ENCODE peak calls at places on chromosome 19, in nine cellular contexts. W is Calu3; A is heart right ventricle; I is H54; O is foreskin fibroblast; V is B cell; M is GM03348; Q is hypothalamus; E is CD4-positive, alpha-beta T cell. L is an unnamed sample.

GRCh38 chr19:13207237-13208130 is 57.3 kb downstream of the IER2 start:
- DNase-seq in W (no peak), A (no peak), I (no peak), O (peak), V (no peak), M (peak), Q (no peak), E (peak), L (no peak)

GRCh38 chr19:56538761-56539263 is at the start of gene ZFP28:
- DNase-seq in W (no peak), A (peak), I (peak), O (no peak), V (peak), M (peak), Q (no peak), E (no peak), L (no peak)

GRCh38 chr19:36103040-36103626 is 7.8 kb upstream of the OVOL3 start:
- DNase-seq in W (no peak), A (no peak), I (no peak), O (no peak), V (no peak), M (no peak), Q (no peak), E (no peak), L (no peak)

GRCh38 chr19:4373601-4374441 is 26.5 kb downstream of the SH3GL1 start:
- DNase-seq in W (no peak), A (peak), I (no peak), O (peak), V (no peak), M (peak), Q (peak), E (no peak), L (no peak)

GRCh38 chr19:48445256-48445605 is 552 bp upstream of the GRWD1 start:
- DNase-seq in W (peak), A (peak), I (peak), O (peak), V (no peak), M (peak), Q (peak), E (no peak), L (peak)

GRCh38 chr19:36030264-36031148 is 2.2 kb downstream of the CLIP3 start:
- DNase-seq in W (no peak), A (no peak), I (no peak), O (peak), V (no peak), M (peak), Q (no peak), E (no peak), L (no peak)

GRCh38 chr19:47495478-47496372 is 11.7 kb upstream of the KPTN start:
- DNase-seq in W (no peak), A (no peak), I (no peak), O (no peak), V (no peak), M (no peak), Q (peak), E (no peak), L (no peak)

GRCh38 chr19:37077615-37077928 is 661 bp upstream of the ZNF420 start:
- DNase-seq in W (no peak), A (no peak), I (no peak), O (no peak), V (no peak), M (no peak), Q (no peak), E (no peak), L (no peak)